ENCODE peak calls at places on chromosomes 6 and 20, in four cellular contexts. G, D, H and R are unnamed samples.

GRCh38 chr6:16769131-16769985 is 8.1 kb upstream of the ATXN1 start:
- DNase-seq in G (no peak), D (peak), H (peak), R (no peak)

GRCh38 chr6:41939091-41939847 is 2.3 kb downstream of the CCND3 start:
- DNase-seq in G (peak), D (no peak), H (no peak), R (peak)

GRCh38 chr6:128225610-128226009 is 294.8 kb downstream of the PTPRK start:
- DNase-seq in G (no peak), D (no peak), H (no peak), R (no peak)

GRCh38 chr20:10798811-10799210 is 125.0 kb upstream of the JAG1 start:
- DNase-seq in G (no peak), D (peak), H (no peak), R (no peak)

GRCh38 chr20:44470327-44470726 is 5.3 kb upstream of the TTPAL start:
- DNase-seq in G (peak), D (peak), H (no peak), R (no peak)

GRCh38 chr20:49832632-49833327 is 20.2 kb downstream of the SLC9A8 start:
- DNase-seq in G (peak), D (no peak), H (no peak), R (no peak)

GRCh38 chr6:1701668-1702353 is 92.1 kb downstream of the FOXC1 start:
- DNase-seq in G (no peak), D (no peak), H (peak), R (no peak)

GRCh38 chr6:33513213-33513612 is 58.8 kb downstream of the ZBTB9 start:
- DNase-seq in G (no peak), D (no peak), H (no peak), R (no peak)

GRCh38 chr6:11491596-11491995 is 46.0 kb upstream of the TMEM170B start:
- DNase-seq in G (no peak), D (no peak), H (no peak), R (no peak)

GRCh38 chr6:45310118-45310788 is 17.9 kb upstream of the RUNX2 start:
- DNase-seq in G (no peak), D (no peak), H (no peak), R (no peak)

GRCh38 chr20:19427913-19428800 is 215.7 kb downstream of the SLC24A3 start:
- DNase-seq in G (no peak), D (no peak), H (no peak), R (no peak)

GRCh38 chr20:60362531-60362930 is 404.3 kb downstream of the CDH26 start:
- DNase-seq in G (no peak), D (no peak), H (no peak), R (no peak)

GRCh38 chr6:155483858-155484257 is 28.2 kb upstream of the NOX3 start:
- DNase-seq in G (no peak), D (no peak), H (no peak), R (no peak)

GRCh38 chr20:36234771-36235320 is 1.4 kb upstream of the AAR2 start:
- DNase-seq in G (no peak), D (no peak), H (no peak), R (peak)

GRCh38 chr6:52540286-52540902 is 36.5 kb downstream of the TRAM2 start:
- DNase-seq in G (no peak), D (no peak), H (no peak), R (no peak)

GRCh38 chr6:165799736-165800135 is 136.7 kb upstream of the PDE10A start:
- DNase-seq in G (no peak), D (peak), H (no peak), R (no peak)

GRCh38 chr6:169794317-169795055 is 43.1 kb downstream of the ERMARD start:
- DNase-seq in G (no peak), D (peak), H (no peak), R (no peak)

GRCh38 chr6:64084201-64084663 is 448.6 kb downstream of the PHF3 start:
- DNase-seq in G (no peak), D (no peak), H (no peak), R (no peak)

GRCh38 chr6:35729722-35730121 is 7.1 kb upstream of the ARMC12 start:
- DNase-seq in G (peak), D (no peak), H (no peak), R (no peak)

GRCh38 chr6:117448732-117449131 is 23.0 kb upstream of the ROS1 start:
- DNase-seq in G (no peak), D (no peak), H (no peak), R (no peak)

GRCh38 chr6:13554929-13555333 is 19.5 kb upstream of the SIRT5 start:
- DNase-seq in G (no peak), D (no peak), H (no peak), R (no peak)

GRCh38 chr6:11727995-11728961 is 50.3 kb downstream of the ADTRP start:
- DNase-seq in G (no peak), D (no peak), H (no peak), R (peak)

GRCh38 chr6:159110013-159110412 is 59.2 kb upstream of the FNDC1 start:
- DNase-seq in G (no peak), D (peak), H (no peak), R (peak)

GRCh38 chr20:32623667-32624157 is 38.6 kb upstream of the NOL4L start:
- DNase-seq in G (no peak), D (no peak), H (no peak), R (no peak)

GRCh38 chr6:110534731-110535164 is 58.3 kb upstream of the SLC22A16 start:
- DNase-seq in G (no peak), D (no peak), H (no peak), R (no peak)

DNA sequence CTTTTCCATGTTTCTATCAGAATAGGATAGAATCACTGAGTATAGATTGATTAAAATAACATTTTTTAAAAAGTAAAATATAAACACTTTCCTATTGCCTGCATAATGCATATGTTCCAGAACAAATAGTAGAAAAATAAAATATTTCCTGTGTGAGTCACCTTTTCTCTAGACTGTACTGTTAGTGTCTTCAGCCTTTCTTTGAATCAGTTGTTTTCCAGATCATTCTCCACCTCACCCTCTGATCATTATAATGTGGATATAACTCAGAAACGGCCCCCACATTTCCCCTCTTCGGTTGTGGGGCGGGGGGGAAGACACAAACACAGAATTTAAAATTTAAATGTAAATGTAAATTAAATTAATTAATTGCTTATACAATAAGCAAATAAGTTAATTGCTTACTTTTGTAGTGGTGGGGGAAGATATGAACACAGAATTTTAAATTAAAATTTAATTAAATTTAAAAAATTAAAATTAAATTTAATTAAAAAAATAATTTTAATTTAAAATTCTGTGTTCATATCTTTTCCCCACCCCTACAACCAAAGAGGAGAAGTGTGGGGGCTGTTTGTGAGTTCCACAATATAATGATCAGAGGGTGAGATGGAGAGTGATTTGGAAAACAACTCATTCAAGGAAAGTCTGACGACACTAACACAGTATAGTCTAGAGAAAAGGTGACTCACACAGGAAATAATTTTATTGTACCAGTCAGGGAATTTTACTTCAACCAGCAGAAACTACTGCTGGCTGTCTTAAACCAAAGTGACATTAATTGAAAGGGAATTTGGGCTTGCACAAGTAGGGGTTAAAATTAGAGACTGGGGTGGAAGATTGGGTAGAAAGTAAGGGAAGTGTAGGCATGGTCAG is 37.1 kb upstream of the PROKR2 start:
- DNase-seq in G (no peak), D (no peak), H (no peak), R (no peak)
- H3K27ac ChIP-seq in G (no peak), D (no peak), H (no peak), R (no peak)

DNA sequence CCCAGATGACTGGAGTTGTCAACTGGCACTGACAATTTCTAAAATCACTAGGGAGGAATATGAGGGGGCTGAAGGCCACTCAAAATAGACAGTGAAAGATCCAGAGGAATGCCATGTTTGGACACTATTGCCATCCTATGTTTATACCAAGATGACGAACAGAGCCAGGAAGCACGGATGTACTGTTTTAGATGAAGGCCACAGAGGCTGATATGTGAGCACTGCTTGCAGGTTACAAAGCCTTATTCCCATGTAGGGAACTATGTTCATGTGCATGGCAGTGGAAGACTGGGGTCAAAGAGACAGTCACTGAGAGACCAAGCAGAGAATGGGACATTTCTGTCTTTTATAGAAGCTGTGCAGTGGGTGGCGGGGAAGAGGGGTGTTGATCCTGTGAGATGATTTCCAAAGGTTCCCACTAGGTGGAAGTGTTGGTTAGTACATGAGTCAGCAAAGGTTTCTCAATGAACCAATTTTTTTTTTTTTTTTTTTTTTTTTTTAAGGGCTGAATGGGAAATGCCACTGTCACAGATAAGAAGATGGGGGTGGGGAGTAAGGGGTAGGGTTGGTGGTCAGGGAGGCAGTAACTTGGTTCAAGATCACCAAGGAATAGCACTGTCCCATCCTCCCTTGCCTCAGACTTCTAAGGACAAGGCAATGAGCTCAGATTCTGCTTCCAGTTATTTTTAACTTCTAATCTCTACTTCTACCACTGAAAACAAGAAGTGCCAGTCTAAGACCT is 46.7 kb upstream of the MOCS1 start:
- DNase-seq in G (no peak), D (peak), H (no peak), R (peak)
- H3K27ac ChIP-seq in G (no peak), D (no peak), H (peak), R (no peak)

DNA sequence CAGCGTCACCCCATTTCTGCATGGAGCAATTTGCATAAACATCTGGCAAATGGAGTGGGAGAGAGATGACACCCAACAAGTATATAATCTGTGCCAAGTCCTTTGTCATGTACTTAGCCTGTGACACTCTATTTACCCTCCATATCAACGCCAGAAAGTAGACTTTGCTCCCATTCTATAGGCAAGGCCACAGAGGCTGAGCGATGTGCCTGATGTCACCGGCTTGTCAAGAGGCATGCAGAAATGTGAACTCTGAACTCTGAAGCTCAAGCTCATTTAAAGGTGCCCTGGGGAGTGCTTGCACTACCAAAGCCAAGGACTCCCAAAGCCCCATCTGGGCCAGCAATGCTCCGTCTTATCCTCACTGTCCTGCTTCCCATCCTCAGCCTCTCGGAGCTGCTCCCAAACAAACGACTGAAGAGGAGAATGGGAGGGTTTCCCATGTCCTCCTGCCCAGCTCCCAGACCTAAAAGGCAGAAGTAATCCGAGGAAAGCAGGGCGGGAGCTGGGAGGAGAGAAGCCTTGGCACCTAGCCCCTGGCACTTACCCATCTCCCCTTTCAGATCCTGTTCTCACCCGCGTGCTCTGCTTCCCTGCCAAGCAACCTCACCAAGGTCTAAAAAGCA is 9.2 kb downstream of the CPNE5 start:
- DNase-seq in G (peak), D (peak), H (no peak), R (no peak)
- H3K27ac ChIP-seq in G (no peak), D (peak), H (no peak), R (no peak)

GRCh38 chr6:83352413-83352812 is 78.4 kb downstream of the ME1 start:
- DNase-seq in G (no peak), D (no peak), H (no peak), R (no peak)
- H3K27ac ChIP-seq in G (no peak), D (no peak), H (no peak), R (no peak)

DNA sequence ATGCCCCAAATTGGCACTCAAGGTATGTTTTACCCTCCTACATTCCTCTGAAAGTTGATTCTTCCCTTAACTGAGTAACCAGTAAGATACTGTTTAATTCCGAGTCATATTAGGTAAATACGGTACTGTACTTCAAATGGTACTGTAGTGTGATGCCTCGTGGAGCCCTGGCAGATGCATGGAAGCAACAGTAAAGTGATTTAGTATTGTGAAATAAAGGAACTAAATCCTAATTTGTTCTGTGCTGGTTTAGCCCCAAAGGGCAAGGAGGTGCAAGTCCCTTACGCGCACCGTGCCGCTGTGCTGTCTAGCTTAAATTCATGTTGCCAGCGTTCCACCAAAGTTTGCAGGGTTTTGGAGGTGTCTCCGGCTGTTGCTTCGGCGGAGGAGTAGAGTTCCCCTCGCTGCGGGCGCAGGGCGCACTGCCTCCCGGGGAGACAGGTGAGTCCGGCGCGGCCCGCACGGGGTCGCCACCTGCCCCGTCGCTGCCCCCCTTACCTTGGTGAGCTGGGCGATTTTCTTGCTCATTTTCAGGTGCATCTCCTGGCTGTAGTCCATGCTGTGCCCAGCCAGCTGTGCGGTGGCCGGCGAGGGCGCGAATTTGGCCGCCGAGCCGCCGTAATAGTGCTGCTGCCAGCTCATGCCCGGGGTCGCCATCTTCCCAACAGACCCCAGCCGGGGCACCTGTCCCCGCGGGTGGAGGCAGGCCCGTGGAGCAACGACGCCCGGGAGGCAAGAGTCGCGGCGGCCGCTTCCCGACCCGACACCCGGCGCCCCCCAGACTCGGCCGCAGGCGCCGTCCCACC is 618 bp downstream of the FAM184A start:
- DNase-seq in G (peak), D (peak), H (no peak), R (peak)
- H3K27ac ChIP-seq in G (peak), D (peak), H (peak), R (peak)

GRCh38 chr6:105036371-105036770 is 79.5 kb downstream of the LIN28B start:
- DNase-seq in G (no peak), D (no peak), H (no peak), R (no peak)

GRCh38 chr6:105035299-105035698 is 78.4 kb downstream of the LIN28B start:
- DNase-seq in G (no peak), D (no peak), H (no peak), R (no peak)

GRCh38 chr6:105029581-105029980 is 72.7 kb downstream of the LIN28B start:
- DNase-seq in G (no peak), D (no peak), H (no peak), R (no peak)

GRCh38 chr6:105038259-105038658 is 81.4 kb downstream of the LIN28B start:
- DNase-seq in G (no peak), D (no peak), H (no peak), R (no peak)

DNA sequence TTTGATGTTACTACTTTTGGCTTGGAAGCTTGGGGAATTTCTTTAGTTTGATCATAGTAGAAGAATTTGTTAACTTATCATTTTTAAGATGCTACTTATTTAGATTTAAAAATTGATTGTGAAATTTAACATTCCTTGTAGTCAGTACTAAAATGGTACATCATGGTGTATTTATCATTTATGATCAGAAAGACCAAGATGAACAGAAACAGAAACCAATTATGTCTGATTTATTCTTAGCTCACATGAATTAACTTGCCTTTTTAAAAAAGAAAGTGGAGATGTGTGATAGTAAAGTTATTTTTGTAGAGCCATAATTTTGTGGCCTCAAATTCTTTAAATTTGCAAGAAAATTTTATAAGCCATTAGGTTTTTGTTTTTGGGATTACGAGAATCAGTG is 77.6 kb downstream of the LIN28B start:
- DNase-seq in G (no peak), D (no peak), H (no peak), R (no peak)
- H3K27ac ChIP-seq in G (no peak), D (no peak), H (no peak), R (no peak)

GRCh38 chr20:40438161-40438835 is 250.7 kb downstream of the MAFB start:
- DNase-seq in G (no peak), D (no peak), H (no peak), R (no peak)
- H3K27ac ChIP-seq in G (no peak), D (no peak), H (no peak), R (no peak)